ENCODE peak calls at places on chromosomes 16 and 17, in nine cellular contexts. V is iris pigment epithelial cell, R is PC-9, A is RCC 7860, J is A549, W is skeletal muscle cell, B is SK-N-DZ, Q is omental fat pad, Z is AG09319. T is an unnamed sample.

GRCh38 chr16:67961551-67961957 is 6.9 kb downstream of the SLC12A4 start:
- DNase-seq in Z (no peak), W (no peak), A (no peak), Q (no peak), R (peak), V (no peak), J (no peak), B (no peak), T (no peak)

GRCh38 chr17:76276461-76277299 is 11.5 kb downstream of the UBALD2 start:
- DNase-seq in Q (no peak), Z (peak), V (peak), J (no peak), A (no peak), R (peak), B (no peak), W (no peak), T (no peak)

GRCh38 chr16:67926181-67926742 is 5.4 kb downstream of the CTRL start:
- DNase-seq in J (no peak), Z (no peak), B (peak), V (peak), R (no peak), A (no peak), Q (no peak), W (no peak), T (peak)

GRCh38 chr16:61419771-61420170 is 616.5 kb downstream of the CDH8 start:
- DNase-seq in B (no peak), W (no peak), V (no peak), J (no peak), Q (no peak), R (no peak), Z (no peak), A (no peak), T (no peak)

GRCh38 chr16:47574091-47575054 is 113.2 kb downstream of the PHKB start:
- DNase-seq in A (peak), J (no peak), W (peak), Q (no peak), V (peak), B (no peak), R (peak), Z (no peak), T (no peak)

GRCh38 chr16:85328665-85329058 is 216.4 kb upstream of the CIBAR2 start:
- DNase-seq in A (no peak), Z (no peak), R (no peak), J (no peak), V (no peak), B (peak), Q (no peak), W (no peak), T (no peak)

GRCh38 chr17:74922172-74922571 is 883 bp downstream of the USH1G start:
- DNase-seq in W (no peak), Q (no peak), B (no peak), V (no peak), Z (no peak), R (no peak), J (no peak), A (no peak), T (no peak)

GRCh38 chr17:68101992-68102758 is 66.6 kb downstream of the KPNA2 start:
- DNase-seq in W (no peak), Q (no peak), Z (no peak), J (peak), R (peak), B (no peak), V (no peak), A (no peak), T (no peak)

GRCh38 chr17:9179602-9180001 is 158.3 kb downstream of the NTN1 start:
- DNase-seq in B (no peak), J (no peak), V (no peak), Q (no peak), W (no peak), R (no peak), Z (no peak), A (no peak), T (no peak)

GRCh38 chr16:1183235-1183907 is 30.5 kb downstream of the CACNA1H start:
- DNase-seq in Q (peak), A (peak), W (no peak), R (peak), B (peak), J (peak), V (peak), Z (no peak), T (no peak)

GRCh38 chr17:72120878-72121163 is at the start of gene SOX9:
- DNase-seq in Z (peak), J (peak), Q (no peak), A (peak), R (peak), V (peak), W (peak), B (peak), T (peak)

GRCh38 chr17:61420128-61420527 is 20.5 kb downstream of the TBX2 start:
- DNase-seq in A (no peak), J (no peak), B (no peak), V (no peak), R (no peak), Q (no peak), Z (no peak), W (no peak), T (no peak)

GRCh38 chr17:56292628-56293027 is 139.4 kb downstream of the ANKFN1 start:
- DNase-seq in V (no peak), B (no peak), W (no peak), J (no peak), Q (no peak), R (no peak), A (no peak), Z (no peak), T (no peak)

GRCh38 chr16:78444-79145 is 570 bp downstream of the MPG start:
- DNase-seq in A (no peak), B (no peak), W (no peak), R (no peak), V (peak), Z (no peak), Q (no peak), J (no peak), T (no peak)

GRCh38 chr16:4847774-4848587 is 700 bp downstream of the UBN1 start:
- DNase-seq in W (peak), V (peak), A (peak), R (peak), Q (peak), B (no peak), Z (peak), J (peak), T (no peak)

GRCh38 chr16:30893082-30893743 is 664 bp downstream of the BCL7C start:
- DNase-seq in V (no peak), R (no peak), W (no peak), A (no peak), Z (no peak), Q (no peak), J (no peak), B (no peak), T (peak)

GRCh38 chr16:62404857-62405611 is 368.8 kb upstream of the CDH8 start:
- DNase-seq in Q (no peak), V (no peak), Z (no peak), J (no peak), W (no peak), A (no peak), R (no peak), B (no peak), T (no peak)

GRCh38 chr16:89272631-89273030 is 55.1 kb downstream of the ZNF778 start:
- DNase-seq in W (no peak), B (no peak), Q (no peak), R (no peak), Z (no peak), J (no peak), A (no peak), V (no peak), T (no peak)

GRCh38 chr17:18040287-18040858 is 1.2 kb downstream of the GID4 start:
- DNase-seq in A (no peak), B (peak), R (no peak), J (no peak), W (no peak), Z (no peak), Q (no peak), V (no peak), T (no peak)

GRCh38 chr17:67246648-67247415 is 1.8 kb upstream of the HELZ start:
- DNase-seq in J (peak), B (peak), W (no peak), A (peak), Z (no peak), V (peak), Q (peak), R (peak), T (no peak)

GRCh38 chr16:57764341-57765159 is 29.0 kb downstream of the KATNB1 start:
- DNase-seq in W (peak), V (peak), J (peak), A (peak), Q (no peak), B (peak), Z (peak), R (peak), T (no peak)